ENCODE peak calls at places on chromosomes 7 and 10, in four cellular contexts. One of them, this sample, is unnamed.

GRCh38 chr7:17774701-17775288 is 165.5 kb downstream of the SNX13 start:
- DNase-seq in fibroblast of lung: peak; percentile 17
- DNase-seq in IMR-90: peak; percentile 14
- DNase-seq in neuronal stem cell: no peak
- DNase-seq in this sample: no peak

GRCh38 chr10:3419719-3420495 is 247.3 kb upstream of the PITRM1 start:
- DNase-seq in fibroblast of lung: no peak
- DNase-seq in IMR-90: no peak
- DNase-seq in neuronal stem cell: no peak
- DNase-seq in this sample: no peak

GRCh38 chr7:105352018-105352612 is 36.6 kb downstream of the SRPK2 start:
- DNase-seq in IMR-90: peak; percentile 82
- DNase-seq in neuronal stem cell: no peak
- DNase-seq in fibroblast of lung: peak; percentile 95
- DNase-seq in this sample: peak; percentile 82

GRCh38 chr10:32381165-32381564 is 34.2 kb upstream of the EPC1 start:
- DNase-seq in neuronal stem cell: no peak
- DNase-seq in IMR-90: no peak
- DNase-seq in fibroblast of lung: no peak
- DNase-seq in this sample: no peak

GRCh38 chr7:22442887-22443369 is 57.1 kb downstream of the STEAP1B start:
- DNase-seq in fibroblast of lung: no peak
- DNase-seq in IMR-90: no peak
- DNase-seq in neuronal stem cell: no peak
- DNase-seq in this sample: no peak

GRCh38 chr7:47327698-47328391 is 254.1 kb downstream of the TNS3 start:
- DNase-seq in neuronal stem cell: peak; percentile 84
- DNase-seq in fibroblast of lung: peak; percentile 84
- DNase-seq in IMR-90: peak; percentile 81
- DNase-seq in this sample: no peak

GRCh38 chr10:124394583-124394982 is 24.1 kb downstream of the OAT start:
- DNase-seq in fibroblast of lung: no peak
- DNase-seq in IMR-90: no peak
- DNase-seq in neuronal stem cell: no peak
- DNase-seq in this sample: no peak

GRCh38 chr7:24924375-24924774 is 55.6 kb downstream of the OSBPL3 start:
- DNase-seq in fibroblast of lung: no peak
- DNase-seq in IMR-90: no peak
- DNase-seq in neuronal stem cell: no peak
- DNase-seq in this sample: no peak

GRCh38 chr7:44375236-44375699 is 49.9 kb upstream of the CAMK2B start:
- DNase-seq in neuronal stem cell: no peak
- DNase-seq in fibroblast of lung: no peak
- DNase-seq in IMR-90: no peak
- DNase-seq in this sample: no peak

GRCh38 chr10:23095966-23096813 is 811 bp downstream of the MSRB2 start:
- DNase-seq in neuronal stem cell: peak; percentile 24
- DNase-seq in fibroblast of lung: peak; percentile 75
- DNase-seq in IMR-90: peak; percentile 58
- DNase-seq in this sample: peak; percentile 82

GRCh38 chr10:91589015-91589655 is 43.7 kb downstream of the PPP1R3C start:
- DNase-seq in fibroblast of lung: peak; percentile 93
- DNase-seq in neuronal stem cell: no peak
- DNase-seq in IMR-90: peak; percentile 46
- DNase-seq in this sample: no peak

GRCh38 chr7:146606628-146607027 is 490.0 kb downstream of the CNTNAP2 start:
- DNase-seq in neuronal stem cell: no peak
- DNase-seq in fibroblast of lung: no peak
- DNase-seq in IMR-90: no peak
- DNase-seq in this sample: no peak

GRCh38 chr10:73886625-73887024 is 12.3 kb upstream of the CAMK2G start:
- DNase-seq in IMR-90: no peak
- DNase-seq in neuronal stem cell: no peak
- DNase-seq in fibroblast of lung: peak; percentile 17
- DNase-seq in this sample: no peak

GRCh38 chr7:29194206-29194593 is 375 bp upstream of the CHN2 start:
- DNase-seq in neuronal stem cell: no peak
- DNase-seq in IMR-90: no peak
- DNase-seq in fibroblast of lung: no peak
- DNase-seq in this sample: no peak

GRCh38 chr10:130423455-130424305 is 287.5 kb downstream of the GLRX3 start:
- DNase-seq in fibroblast of lung: no peak
- DNase-seq in neuronal stem cell: no peak
- DNase-seq in IMR-90: no peak
- DNase-seq in this sample: no peak

DNA sequence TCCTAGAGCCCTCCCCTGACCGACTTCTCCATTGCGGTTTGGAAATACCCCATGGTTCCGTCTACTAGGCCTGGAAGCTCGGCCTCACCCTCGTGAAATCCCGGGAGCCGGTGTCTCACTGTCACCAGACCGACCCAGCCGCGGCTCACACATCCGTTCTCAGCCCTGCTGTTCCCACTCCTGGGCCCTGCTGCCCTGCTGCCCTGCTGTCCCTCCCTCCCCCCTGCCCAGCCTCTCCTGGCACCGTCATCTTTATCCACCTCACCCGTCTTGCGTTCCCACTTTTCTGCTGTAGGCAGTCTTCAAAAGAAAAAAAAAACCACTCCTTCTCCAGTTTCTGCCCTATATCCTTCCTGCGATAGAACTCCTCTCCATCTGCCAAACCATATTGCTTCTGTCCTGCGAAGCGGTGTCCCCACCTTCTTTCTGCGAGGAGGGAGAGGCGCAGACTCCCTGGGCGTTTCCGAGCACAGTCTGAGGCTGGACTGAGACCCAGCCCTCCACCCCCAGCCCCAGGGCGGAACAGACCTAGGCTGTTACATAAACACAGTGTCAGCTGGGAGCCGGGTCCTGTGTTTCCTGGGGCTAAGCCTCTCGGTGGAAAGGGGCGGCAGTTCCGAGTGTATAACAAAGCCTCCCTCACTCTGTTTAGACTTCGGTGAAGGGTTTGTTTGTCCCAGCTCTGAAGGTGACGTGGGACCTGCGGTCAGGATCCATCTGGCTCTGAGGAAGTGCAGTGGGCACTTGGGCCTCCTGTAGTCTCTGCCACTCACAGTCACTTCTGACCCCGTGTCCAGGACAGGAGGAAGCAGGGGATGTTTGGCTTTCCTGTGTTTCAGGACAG is 2.8 kb downstream of the AGAP3 start:
- DNase-seq in IMR-90: peak; percentile 76
- DNase-seq in fibroblast of lung: peak; percentile 70
- DNase-seq in neuronal stem cell: peak; percentile 58
- DNase-seq in this sample: no peak
- H3K9ac ChIP-seq in IMR-90: peak overlapping the region; percentile 80
- H3K9ac ChIP-seq in fibroblast of lung: peak overlapping the region; percentile 58
- H3K9ac ChIP-seq in neuronal stem cell: no peak overlapping the region
- H3K9ac ChIP-seq in this sample: no peak overlapping the region

DNA sequence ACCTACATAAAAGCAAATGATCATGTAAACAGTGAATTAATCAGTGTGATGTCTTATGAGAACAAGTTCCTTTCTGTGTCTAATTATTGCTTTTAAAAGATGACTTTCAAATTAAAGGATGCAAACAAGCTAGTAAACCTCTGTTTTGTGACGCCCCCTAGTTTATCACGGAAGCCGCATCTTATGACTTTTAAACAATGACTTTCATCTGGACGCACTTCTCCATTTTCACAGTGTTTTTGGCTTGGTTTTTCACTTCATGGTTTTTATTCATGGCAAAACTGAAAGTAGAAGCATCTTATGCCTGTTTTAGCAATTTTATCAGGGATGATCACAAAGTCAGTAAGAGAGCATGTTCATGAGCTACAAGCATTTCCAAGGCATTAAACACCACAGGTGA is 35.0 kb downstream of the ITGA8 start:
- DNase-seq in IMR-90: no peak
- DNase-seq in fibroblast of lung: no peak
- DNase-seq in neuronal stem cell: no peak
- DNase-seq in this sample: no peak
- H2AFZ ChIP-seq in IMR-90: no peak overlapping the region
- H2AFZ ChIP-seq in fibroblast of lung: no peak overlapping the region
- H2AFZ ChIP-seq in neuronal stem cell: no peak overlapping the region
- H2AFZ ChIP-seq in this sample: no peak overlapping the region

DNA sequence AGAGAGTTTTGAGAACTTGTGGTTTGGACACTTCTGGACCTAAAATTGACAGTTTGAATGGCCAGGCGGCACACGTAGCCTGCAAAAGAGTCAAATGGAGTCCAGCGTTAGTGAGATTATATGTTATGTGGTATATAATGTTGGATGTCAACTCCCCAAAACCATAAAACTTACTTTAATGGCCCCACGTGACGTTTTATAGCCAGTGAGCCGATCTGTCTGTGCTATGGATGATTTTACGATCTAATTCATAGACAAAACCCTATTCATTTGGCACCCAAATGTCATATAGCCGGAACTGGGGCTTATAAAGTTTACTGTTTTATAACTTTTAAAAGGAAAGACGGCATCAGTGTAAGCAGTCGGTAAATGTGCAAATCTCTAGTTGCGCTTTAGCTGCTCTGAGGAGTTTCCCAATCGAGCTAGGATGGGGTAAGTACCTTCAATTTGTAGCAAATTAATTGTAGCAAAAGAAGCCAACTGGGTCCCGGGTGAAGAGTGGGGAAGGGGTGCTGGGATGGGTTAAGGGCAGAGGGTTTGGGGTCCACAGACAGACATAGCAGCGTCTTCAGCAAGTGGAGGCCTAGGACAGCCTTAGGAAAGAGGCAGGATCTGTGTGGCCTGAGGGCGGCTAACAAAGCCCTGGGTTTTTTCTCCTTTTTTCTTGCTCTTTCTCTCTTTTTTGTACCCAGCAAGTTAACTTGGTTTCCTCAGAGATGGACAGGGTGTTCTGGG is 3.2 kb downstream of the HOXA5 start:
- DNase-seq in neuronal stem cell: no peak
- DNase-seq in IMR-90: no peak
- DNase-seq in fibroblast of lung: no peak
- DNase-seq in this sample: no peak
- H3K9ac ChIP-seq in neuronal stem cell: no peak overlapping the region
- H3K9ac ChIP-seq in IMR-90: peak overlapping the region; percentile 89
- H3K9ac ChIP-seq in fibroblast of lung: peak overlapping the region; percentile 82
- H3K9ac ChIP-seq in this sample: no peak overlapping the region

DNA sequence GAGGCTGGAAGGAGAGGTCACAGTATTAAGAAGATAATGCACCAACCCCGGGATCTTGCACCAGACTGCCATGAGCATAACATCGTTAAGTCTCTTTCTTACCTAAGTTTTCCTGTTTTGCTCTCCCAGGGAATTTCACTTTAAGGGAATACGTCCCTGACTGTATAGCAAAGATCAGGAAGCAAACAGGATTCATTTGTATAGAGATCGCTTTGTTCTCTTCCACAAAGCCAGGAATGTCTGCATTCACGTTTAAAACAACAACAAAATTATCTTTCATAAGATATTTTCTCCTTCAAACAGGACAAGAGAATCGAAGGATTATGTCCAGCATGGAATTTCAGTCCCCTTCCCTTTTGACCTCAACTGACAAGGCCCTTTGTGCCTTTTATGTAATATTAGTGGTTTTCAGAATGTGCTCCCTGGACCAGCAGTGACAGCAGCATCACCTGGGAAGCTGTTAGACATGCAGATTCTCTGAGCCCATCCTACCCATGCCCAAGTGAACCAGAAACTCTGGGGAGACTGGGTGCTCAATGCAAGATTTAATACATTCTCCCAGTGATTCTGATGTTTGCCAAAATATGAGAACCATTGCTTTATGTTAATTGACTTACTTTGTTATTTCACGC is 286.3 kb downstream of the FGFR2 start:
- DNase-seq in IMR-90: no peak
- DNase-seq in neuronal stem cell: no peak
- DNase-seq in fibroblast of lung: no peak
- DNase-seq in this sample: no peak
- H2AFZ ChIP-seq in IMR-90: no peak overlapping the region
- H2AFZ ChIP-seq in neuronal stem cell: no peak overlapping the region
- H2AFZ ChIP-seq in fibroblast of lung: no peak overlapping the region
- H2AFZ ChIP-seq in this sample: no peak overlapping the region